ENCODE peak calls at places on chromosome 5, in seven cellular contexts. P is stomach; R is effector memory CD4-positive, alpha-beta T cell; G is spleen; J is neuronal stem cell; H is brain microvascular endothelial cell; L is IMR-90. V is an unnamed sample. For H3K36me3, the result is how much of the 10 kb centered on the place peaks cover.

GRCh38 chr5:160511280-160511929 is 89.8 kb downstream of the PTTG1 start:
- DNase-seq in R (no peak), P (no peak), G (no peak), J (no peak), L (no peak), H (no peak), V (no peak)

GRCh38 chr5:145976431-145977155 is 40.2 kb downstream of the SH3RF2 start:
- DNase-seq in J (no peak), R (no peak), G (no peak), P (no peak), H (peak), L (peak), V (no peak)

GRCh38 chr5:35771321-35771720 is 85.4 kb upstream of the IL7R start:
- DNase-seq in G (no peak), L (peak), J (no peak), H (no peak), R (no peak), P (no peak), V (no peak)

GRCh38 chr5:41508186-41508585 is 2.2 kb downstream of the PLCXD3 start:
- DNase-seq in P (no peak), R (no peak), G (no peak), H (no peak), L (no peak), J (no peak), V (no peak)

GRCh38 chr5:75510417-75510835 is 1.0 kb downstream of the CERT1 start:
- DNase-seq in R (no peak), G (no peak), J (no peak), H (no peak), P (peak), L (peak), V (no peak)

GRCh38 chr5:136427421-136427820 is 62.1 kb upstream of the TRPC7 start:
- DNase-seq in J (no peak), G (no peak), H (no peak), P (no peak), L (no peak), R (no peak), V (no peak)

GRCh38 chr5:43192558-43193170 is 639 bp downstream of the NIM1K start:
- DNase-seq in P (no peak), R (no peak), J (no peak), L (peak), G (peak), H (no peak), V (no peak)

GRCh38 chr5:120082316-120083068 is 381.6 kb upstream of the PRR16 start:
- DNase-seq in R (no peak), H (no peak), G (no peak), P (no peak), J (no peak), L (no peak), V (no peak)

GRCh38 chr5:84131372-84131771 is 253.3 kb downstream of the EDIL3 start:
- DNase-seq in R (no peak), H (no peak), P (no peak), L (no peak), J (no peak), G (no peak), V (no peak)

GRCh38 chr5:126015244-126016054 is 407.8 kb upstream of the GRAMD2B start:
- DNase-seq in R (no peak), P (no peak), H (peak), J (no peak), L (peak), G (no peak), V (no peak)

GRCh38 chr5:170533383-170533782 is 29.6 kb downstream of the KCNIP1 start:
- DNase-seq in J (no peak), P (peak), G (no peak), H (no peak), R (no peak), L (no peak), V (no peak)

GRCh38 chr5:127097288-127097687 is 24.0 kb upstream of the C5orf63 start:
- DNase-seq in L (no peak), G (no peak), P (no peak), R (no peak), J (no peak), H (no peak), V (no peak)

GRCh38 chr5:95717439-95717838 is 13.7 kb upstream of the RHOBTB3 start:
- DNase-seq in G (no peak), R (no peak), H (no peak), P (no peak), L (no peak), J (no peak), V (no peak)

GRCh38 chr5:98638111-98638510 is 135.4 kb upstream of the RGMB start:
- DNase-seq in H (no peak), P (no peak), R (no peak), L (no peak), G (no peak), J (no peak), V (no peak)

GRCh38 chr5:66157046-66157445 is 12.9 kb downstream of the SREK1 start:
- DNase-seq in R (no peak), G (no peak), L (no peak), H (no peak), P (no peak), J (no peak), V (no peak)

GRCh38 chr5:52657231-52657645 is 130.5 kb upstream of the ITGA1 start:
- DNase-seq in G (no peak), L (peak), R (no peak), J (peak), P (no peak), H (no peak), V (no peak)

GRCh38 chr5:174751154-174751990 is 27.0 kb downstream of the MSX2 start:
- DNase-seq in H (no peak), J (peak), L (no peak), G (no peak), P (no peak), R (no peak), V (no peak)

GRCh38 chr5:154945695-154946301 is 4.9 kb downstream of the MRPL22 start:
- DNase-seq in H (no peak), G (no peak), J (no peak), R (no peak), P (no peak), L (peak), V (no peak)

GRCh38 chr5:78903936-78904335 is 81.2 kb downstream of the ARSB start:
- DNase-seq in J (no peak), P (no peak), H (no peak), G (no peak), L (peak), R (no peak), V (no peak)

GRCh38 chr5:78912085-78912771 is 72.9 kb downstream of the ARSB start:
- DNase-seq in R (no peak), P (no peak), G (no peak), L (peak), H (no peak), J (no peak), V (no peak)

GRCh38 chr5:78905084-78905938 is 79.8 kb downstream of the ARSB start:
- DNase-seq in L (peak), P (no peak), R (no peak), H (no peak), G (no peak), J (no peak), V (no peak)

GRCh38 chr5:78907255-78907886 is 77.7 kb downstream of the ARSB start:
- DNase-seq in L (peak), J (no peak), R (no peak), G (no peak), H (peak), P (no peak), V (no peak)

DNA sequence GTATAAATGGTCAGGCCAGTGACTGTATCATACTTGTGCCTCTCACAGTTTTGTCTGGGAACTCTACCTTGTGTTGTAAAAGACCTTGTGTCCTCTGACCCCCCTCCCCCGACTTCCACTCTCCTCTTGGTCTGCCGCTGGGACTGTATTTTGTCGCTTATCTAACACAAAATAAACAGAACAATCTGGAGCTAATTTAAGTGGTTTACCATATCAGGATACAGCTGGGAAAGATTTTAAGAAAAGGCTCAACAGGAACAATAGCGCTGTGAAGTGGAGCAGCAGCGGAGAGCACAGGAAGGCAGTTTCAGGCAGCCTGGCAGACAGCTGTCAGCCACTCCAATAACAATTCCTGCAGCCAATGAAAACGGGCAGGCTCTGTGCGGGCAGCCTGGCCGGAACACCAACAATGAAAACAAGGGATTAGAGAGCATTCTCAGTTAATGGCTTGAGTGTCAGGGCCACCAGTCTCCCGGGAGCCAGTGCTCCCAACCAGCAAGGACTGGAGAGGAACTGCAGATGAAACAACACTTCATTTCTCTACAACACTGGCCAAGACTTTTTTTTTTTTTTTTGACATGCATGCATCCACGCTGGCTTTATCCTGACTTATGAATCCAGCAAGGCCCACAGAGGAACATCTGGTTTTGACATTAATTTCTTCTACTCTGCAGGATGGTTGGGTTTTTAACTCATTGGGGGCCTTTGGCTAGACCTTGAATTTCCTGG is 76.8 kb downstream of the ARSB start:
- DNase-seq in H (peak), R (no peak), J (peak), L (peak), P (peak), G (no peak), V (no peak)
- H3K27ac ChIP-seq in H (peak), R (no peak), J (no peak), L (peak), P (peak), G (peak), V (no peak)

GRCh38 chr5:134714537-134714936 is 23.8 kb upstream of the CAMLG start:
- DNase-seq in H (no peak), J (no peak), L (no peak), P (no peak), G (no peak), R (no peak), V (no peak)
- H3K36me3 ChIP-seq in H (half or more), J (half or more), L (half or more), P (half or more), G (half or more), R (under half), V (under half)

DNA sequence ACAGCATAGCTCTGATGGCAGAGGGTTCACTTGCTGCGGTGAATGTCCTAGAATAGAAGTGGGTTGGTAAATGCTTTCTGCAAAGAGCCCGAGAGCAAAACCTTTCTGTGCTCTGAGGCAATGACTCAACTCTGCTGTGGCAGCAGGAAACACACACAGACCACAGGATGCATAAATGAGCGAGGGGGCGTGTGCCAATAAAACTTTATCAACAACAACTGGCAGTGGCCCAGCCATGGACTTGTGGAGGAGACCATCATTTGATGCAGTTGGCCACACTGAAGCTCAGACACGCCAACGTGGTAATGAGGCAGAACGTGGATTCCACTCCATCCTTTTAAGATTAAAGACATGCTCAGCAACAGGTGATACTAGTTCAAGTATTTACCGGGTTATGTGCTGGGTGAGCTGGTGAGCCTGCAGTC is 6.8 kb downstream of the MRPL36 start:
- DNase-seq in G (peak), P (peak), L (peak), H (peak), J (no peak), R (peak), V (no peak)
- H3K4me3 ChIP-seq in G (no peak), P (no peak), L (no peak), H (no peak), J (no peak), R (peak), V (no peak)

GRCh38 chr5:91136271-91136670 is 246.8 kb downstream of the ARRDC3 start:
- DNase-seq in P (no peak), G (no peak), J (no peak), L (peak), R (no peak), H (peak), V (no peak)
- H3K27ac ChIP-seq in P (no peak), G (no peak), J (no peak), L (no peak), R (no peak), H (no peak), V (no peak)